ENCODE peak calls at places on chromosomes 3 and 15, in five cellular contexts. O is AG04450, M is stomach, A is GM23248, D is aorta. V is an unnamed sample. For H3K27me3, the result is how much of the 10 kb centered on the place peaks cover.

GRCh38 chr3:150130404-150131100 is 159.9 kb upstream of the PFN2 start:
- DNase-seq in O (no peak), D (no peak), M (no peak), A (no peak), V (no peak)

GRCh38 chr3:64316971-64317370 is 91.7 kb upstream of the PRICKLE2 start:
- DNase-seq in D (no peak), M (no peak), A (peak), O (no peak), V (no peak)

GRCh38 chr15:33293619-33294309 is 17.0 kb upstream of the RYR3 start:
- DNase-seq in O (no peak), A (peak), D (no peak), M (no peak), V (no peak)

GRCh38 chr3:46629571-46630517 is 17.5 kb downstream of the FAM240A start:
- DNase-seq in M (peak), D (peak), A (peak), O (peak), V (peak)

GRCh38 chr3:100556656-100557310 is 52.6 kb upstream of the ADGRG7 start:
- DNase-seq in M (no peak), O (peak), D (no peak), A (peak), V (no peak)

GRCh38 chr15:91853501-91853967 is at the start of gene SLCO3A1:
- DNase-seq in M (peak), A (peak), O (no peak), D (peak), V (peak)

GRCh38 chr3:159929181-159929893 is 59.3 kb upstream of the IL12A start:
- DNase-seq in M (no peak), O (peak), A (peak), D (peak), V (no peak)

GRCh38 chr15:90497912-90498311 is 31.8 kb upstream of the CRTC3 start:
- DNase-seq in O (no peak), A (no peak), M (no peak), D (no peak), V (no peak)

GRCh38 chr3:110378481-110378880 is 693.1 kb upstream of the NECTIN3 start:
- DNase-seq in M (no peak), O (no peak), A (no peak), D (no peak), V (no peak)

GRCh38 chr3:185225523-185225922 is 28.3 kb downstream of the EHHADH start:
- DNase-seq in A (peak), M (no peak), O (peak), D (no peak), V (no peak)

GRCh38 chr3:115217678-115218451 is 70.8 kb upstream of the ZBTB20 start:
- DNase-seq in M (no peak), O (peak), D (no peak), A (peak), V (no peak)

GRCh38 chr3:192122832-192123594 is 604.3 kb downstream of the FGF12 start:
- DNase-seq in A (no peak), M (no peak), D (no peak), O (no peak), V (no peak)

GRCh38 chr15:36468746-36469145 is 110.7 kb upstream of the CDIN1 start:
- DNase-seq in A (peak), O (peak), D (no peak), M (no peak), V (no peak)

GRCh38 chr3:49500408-49501257 is 30.6 kb downstream of the DAG1 start:
- DNase-seq in A (peak), M (peak), O (peak), D (peak), V (peak)

GRCh38 chr15:48385431-48385830 is 54.2 kb downstream of the DUT start:
- DNase-seq in M (no peak), D (no peak), O (peak), A (peak), V (no peak)

GRCh38 chr15:41512078-41512394 is 1.6 kb downstream of the LTK start:
- DNase-seq in M (no peak), O (no peak), A (no peak), D (no peak), V (no peak)

GRCh38 chr3:111956995-111957736 is 21.7 kb upstream of the ABHD10 start:
- DNase-seq in O (no peak), A (no peak), M (no peak), D (no peak), V (no peak)

GRCh38 chr3:37916685-37917084 is 55.0 kb downstream of the CTDSPL start:
- DNase-seq in D (no peak), A (no peak), O (no peak), M (no peak), V (no peak)

GRCh38 chr15:33195283-33195682 is 769 bp upstream of the FMN1 start:
- DNase-seq in D (no peak), O (no peak), M (no peak), A (no peak), V (no peak)

GRCh38 chr15:69080203-69080957 is 65.9 kb downstream of the NOX5 start:
- DNase-seq in D (no peak), O (no peak), A (peak), M (no peak), V (no peak)

GRCh38 chr15:37038036-37038715 is 62.2 kb downstream of the MEIS2 start:
- DNase-seq in D (no peak), O (no peak), A (no peak), M (no peak), V (no peak)

GRCh38 chr15:22877607-22878006 is 39.1 kb downstream of the NIPA2 start:
- DNase-seq in O (no peak), D (no peak), M (no peak), A (no peak), V (no peak)

GRCh38 chr3:57145852-57146251 is 19.3 kb downstream of the IL17RD start:
- DNase-seq in M (no peak), O (no peak), A (no peak), D (no peak), V (no peak)

GRCh38 chr15:41581110-41581509 is 22.1 kb downstream of the TYRO3 start:
- DNase-seq in O (no peak), D (no peak), A (peak), M (no peak), V (no peak)

GRCh38 chr3:190902292-190902691 is 39.8 kb upstream of the GMNC start:
- DNase-seq in D (no peak), A (no peak), O (no peak), M (no peak), V (no peak)

GRCh38 chr15:96058103-96058851 is 272.2 kb upstream of the NR2F2 start:
- DNase-seq in O (no peak), A (no peak), D (no peak), M (no peak), V (no peak)

GRCh38 chr15:34986326-34987181 is 1.5 kb downstream of the ZNF770 start:
- DNase-seq in A (peak), O (no peak), D (no peak), M (no peak), V (no peak)

GRCh38 chr3:187669675-187670504 is at the start of gene SST:
- DNase-seq in M (peak), A (peak), D (peak), O (no peak), V (no peak)
- H3K27me3 ChIP-seq in M (under half), A (half or more), D (under half), O (under half), V (under half)

GRCh38 chr3:136022518-136023263 is 57.2 kb downstream of the PPP2R3A start:
- DNase-seq in A (no peak), M (no peak), D (no peak), O (no peak), V (no peak)

GRCh38 chr3:136021798-136022197 is 56.3 kb downstream of the PPP2R3A start:
- DNase-seq in M (no peak), A (peak), O (no peak), D (no peak), V (no peak)

GRCh38 chr3:136023264-136023978 is 57.9 kb downstream of the PPP2R3A start:
- DNase-seq in O (no peak), D (no peak), M (no peak), A (no peak), V (no peak)

GRCh38 chr3:136018876-136019275 is 53.3 kb downstream of the PPP2R3A start:
- DNase-seq in M (no peak), A (peak), D (no peak), O (no peak), V (no peak)
- H3K27ac ChIP-seq in M (no peak), A (peak), D (no peak), O (no peak), V (no peak)

GRCh38 chr15:81256916-81257315 is 60.2 kb downstream of the IL16 start:
- DNase-seq in M (no peak), D (no peak), O (no peak), A (peak), V (no peak)

GRCh38 chr15:81259791-81260190 is 63.1 kb downstream of the IL16 start:
- DNase-seq in M (no peak), A (no peak), D (no peak), O (no peak), V (no peak)

GRCh38 chr15:81255596-81255995 is 58.9 kb downstream of the IL16 start:
- DNase-seq in D (no peak), A (no peak), M (no peak), O (no peak), V (no peak)

GRCh38 chr15:81258455-81258854 is 61.8 kb downstream of the IL16 start:
- DNase-seq in M (no peak), A (no peak), O (no peak), D (no peak), V (no peak)

GRCh38 chr15:81257435-81257834 is 60.8 kb downstream of the IL16 start:
- DNase-seq in M (no peak), D (no peak), O (no peak), A (no peak), V (no peak)
- H3K4me3 ChIP-seq in M (no peak), D (no peak), O (no peak), A (no peak), V (no peak)

GRCh38 chr3:164890061-164890460 is 188.2 kb downstream of the SI start:
- DNase-seq in O (no peak), D (no peak), A (no peak), M (no peak), V (no peak)
- H3K27me3 ChIP-seq in O (under half), D (under half), A (under half), M (under half), V (under half)

DNA sequence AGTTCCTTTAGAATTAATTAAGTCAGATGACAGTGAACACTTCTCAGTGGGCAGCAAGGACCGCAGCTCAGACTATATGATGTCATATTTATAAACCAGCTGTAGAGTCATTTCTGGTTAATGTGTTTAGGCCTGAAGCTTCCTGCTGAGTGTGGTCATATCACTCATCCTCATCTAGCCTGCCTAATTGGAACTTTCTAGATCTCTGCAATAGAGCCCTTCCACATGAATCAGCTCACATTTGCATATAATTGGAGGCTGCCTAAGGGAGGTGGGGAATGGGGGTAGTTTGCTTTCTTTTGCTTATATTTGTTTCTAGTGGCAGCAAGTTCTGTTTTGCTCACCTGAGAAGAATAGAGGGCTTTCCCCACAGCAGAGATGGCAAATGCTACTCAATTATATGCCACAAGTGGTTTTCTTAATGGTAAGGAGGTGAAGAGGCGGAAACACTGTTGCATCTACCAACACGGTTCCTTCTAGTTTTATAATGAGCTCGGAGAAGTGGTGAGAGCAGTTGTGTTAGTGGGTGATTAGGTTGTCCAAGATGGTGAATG is 148.1 kb downstream of the KLHL25 start:
- DNase-seq in D (no peak), O (peak), A (peak), M (no peak), V (no peak)
- H3K27ac ChIP-seq in D (no peak), O (peak), A (peak), M (peak), V (no peak)

GRCh38 chr3:43246956-43247355 is 39.4 kb upstream of the SNRK start:
- DNase-seq in M (no peak), O (no peak), D (no peak), A (no peak), V (no peak)

GRCh38 chr3:43248956-43249355 is 37.4 kb upstream of the SNRK start:
- DNase-seq in M (no peak), O (no peak), A (no peak), D (no peak), V (no peak)

GRCh38 chr3:43248194-43248593 is 38.1 kb upstream of the SNRK start:
- DNase-seq in A (peak), D (no peak), O (no peak), M (no peak), V (no peak)

GRCh38 chr3:43249405-43249804 is 36.9 kb upstream of the SNRK start:
- DNase-seq in D (no peak), M (no peak), O (no peak), A (no peak), V (no peak)

GRCh38 chr3:43247556-43248186 is 38.7 kb upstream of the SNRK start:
- DNase-seq in M (no peak), A (no peak), O (no peak), D (no peak), V (no peak)
- H3K4me3 ChIP-seq in M (no peak), A (no peak), O (no peak), D (no peak), V (no peak)

DNA sequence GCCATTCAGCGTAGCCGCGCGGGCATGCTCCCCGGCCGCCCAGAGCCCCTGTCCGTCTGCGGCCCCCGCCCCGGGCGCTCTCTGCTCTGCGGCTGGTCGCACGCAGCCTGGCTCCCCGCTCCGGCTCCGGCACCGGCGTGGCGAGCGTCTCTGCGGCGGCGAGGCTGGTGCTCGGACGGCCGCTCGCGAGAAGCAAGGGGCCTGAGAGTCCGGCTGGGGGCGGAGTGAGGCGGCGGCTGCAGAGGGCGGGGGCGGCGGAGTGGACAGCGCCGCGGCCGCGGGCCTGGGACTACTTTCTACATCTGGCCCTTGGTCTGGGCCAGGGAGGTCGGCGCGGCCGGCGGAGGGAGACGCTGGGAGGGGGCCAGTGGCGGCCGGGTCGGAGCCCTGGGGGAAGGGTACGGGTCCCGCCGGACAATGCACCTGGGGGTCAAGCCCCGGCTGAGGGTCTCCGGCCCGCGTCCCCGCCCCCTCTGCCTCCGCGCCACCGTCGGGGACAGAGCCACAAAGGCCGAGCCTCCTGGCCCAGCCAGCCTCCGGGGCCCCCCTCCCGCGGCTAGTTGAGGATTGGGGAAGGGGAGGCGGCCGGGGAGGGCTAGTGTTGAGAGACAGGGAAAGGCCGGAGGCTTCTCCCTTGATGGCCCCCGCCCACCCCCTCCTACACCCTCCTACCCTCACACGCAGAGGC is at the start of gene PRTG:
- DNase-seq in M (peak), D (peak), O (peak), A (peak), V (no peak)
- H3K27me3 ChIP-seq in M (under half), D (under half), O (under half), A (half or more), V (under half)

V was measured in dorsolateral prefrontal cortex.